ENCODE peak calls at places on chromosomes 4 and X, in six cellular contexts. One of them, this sample, is unnamed.

GRCh38 chr4:164866817-164867490 is 10.0 kb upstream of the APELA start:
- DNase-seq in lung: no peak
- DNase-seq in activated T-helper 1 cell treated with anti-CD3 and anti-CD28 coated beads, Interleukin-2, amount 50 U/mL, for 16 hours: no peak
- DNase-seq in H54: no peak
- DNase-seq in choroid plexus epithelial cell: no peak
- DNase-seq in foreskin fibroblast: peak; percentile 3
- DNase-seq in this sample: no peak

GRCh38 chr4:2660596-2661211 is 95.4 kb downstream of the TNIP2 start:
- DNase-seq in lung: no peak
- DNase-seq in H54: no peak
- DNase-seq in foreskin fibroblast: peak; percentile 53
- DNase-seq in choroid plexus epithelial cell: peak; percentile 78
- DNase-seq in activated T-helper 1 cell treated with anti-CD3 and anti-CD28 coated beads, Interleukin-2, amount 50 U/mL, for 16 hours: no peak
- DNase-seq in this sample: no peak

GRCh38 chrX:13151806-13152510 is 107.5 kb upstream of the FAM9C start:
- DNase-seq in lung: no peak
- DNase-seq in foreskin fibroblast: no peak
- DNase-seq in H54: no peak
- DNase-seq in activated T-helper 1 cell treated with anti-CD3 and anti-CD28 coated beads, Interleukin-2, amount 50 U/mL, for 16 hours: no peak
- DNase-seq in choroid plexus epithelial cell: peak; percentile 51
- DNase-seq in this sample: no peak

GRCh38 chrX:69268637-69269036 is 103.4 kb upstream of the PJA1 start:
- DNase-seq in activated T-helper 1 cell treated with anti-CD3 and anti-CD28 coated beads, Interleukin-2, amount 50 U/mL, for 16 hours: no peak
- DNase-seq in H54: no peak
- DNase-seq in choroid plexus epithelial cell: no peak
- DNase-seq in foreskin fibroblast: no peak
- DNase-seq in lung: no peak
- DNase-seq in this sample: no peak

GRCh38 chr4:98627883-98628282 is 30.5 kb downstream of the TSPAN5 start:
- DNase-seq in choroid plexus epithelial cell: peak; percentile 84
- DNase-seq in lung: no peak
- DNase-seq in activated T-helper 1 cell treated with anti-CD3 and anti-CD28 coated beads, Interleukin-2, amount 50 U/mL, for 16 hours: no peak
- DNase-seq in H54: no peak
- DNase-seq in foreskin fibroblast: peak; percentile 85
- DNase-seq in this sample: peak; percentile 52

GRCh38 chrX:154967603-154968002 is 54.9 kb downstream of the F8 start:
- DNase-seq in lung: no peak
- DNase-seq in activated T-helper 1 cell treated with anti-CD3 and anti-CD28 coated beads, Interleukin-2, amount 50 U/mL, for 16 hours: no peak
- DNase-seq in choroid plexus epithelial cell: peak; percentile 4
- DNase-seq in H54: no peak
- DNase-seq in foreskin fibroblast: peak; percentile 2
- DNase-seq in this sample: no peak

GRCh38 chr4:112813790-112814189 is 176.8 kb downstream of the LARP7 start:
- DNase-seq in choroid plexus epithelial cell: peak; percentile 67
- DNase-seq in lung: no peak
- DNase-seq in H54: no peak
- DNase-seq in activated T-helper 1 cell treated with anti-CD3 and anti-CD28 coated beads, Interleukin-2, amount 50 U/mL, for 16 hours: no peak
- DNase-seq in foreskin fibroblast: peak; percentile 81
- DNase-seq in this sample: no peak

GRCh38 chr4:2800691-2801596 is 8.1 kb downstream of the SH3BP2 start:
- DNase-seq in foreskin fibroblast: peak; percentile 70
- DNase-seq in activated T-helper 1 cell treated with anti-CD3 and anti-CD28 coated beads, Interleukin-2, amount 50 U/mL, for 16 hours: no peak
- DNase-seq in H54: no peak
- DNase-seq in choroid plexus epithelial cell: peak; percentile 86
- DNase-seq in lung: peak; percentile 80
- DNase-seq in this sample: peak; percentile 73

GRCh38 chr4:114209589-114209988 is 230.1 kb upstream of the ARSJ start:
- DNase-seq in H54: no peak
- DNase-seq in foreskin fibroblast: no peak
- DNase-seq in activated T-helper 1 cell treated with anti-CD3 and anti-CD28 coated beads, Interleukin-2, amount 50 U/mL, for 16 hours: no peak
- DNase-seq in choroid plexus epithelial cell: no peak
- DNase-seq in lung: no peak
- DNase-seq in this sample: no peak

GRCh38 chrX:6257025-6257424 is 28.4 kb upstream of the NLGN4X start:
- DNase-seq in lung: no peak
- DNase-seq in choroid plexus epithelial cell: no peak
- DNase-seq in activated T-helper 1 cell treated with anti-CD3 and anti-CD28 coated beads, Interleukin-2, amount 50 U/mL, for 16 hours: no peak
- DNase-seq in H54: no peak
- DNase-seq in foreskin fibroblast: no peak
- DNase-seq in this sample: no peak

GRCh38 chr4:183855651-183856190 is 49.4 kb upstream of the STOX2 start:
- DNase-seq in foreskin fibroblast: no peak
- DNase-seq in activated T-helper 1 cell treated with anti-CD3 and anti-CD28 coated beads, Interleukin-2, amount 50 U/mL, for 16 hours: no peak
- DNase-seq in choroid plexus epithelial cell: no peak
- DNase-seq in H54: no peak
- DNase-seq in lung: no peak
- DNase-seq in this sample: no peak

GRCh38 chr4:95105112-95105511 is 347.4 kb downstream of the BMPR1B start:
- DNase-seq in lung: no peak
- DNase-seq in choroid plexus epithelial cell: no peak
- DNase-seq in activated T-helper 1 cell treated with anti-CD3 and anti-CD28 coated beads, Interleukin-2, amount 50 U/mL, for 16 hours: no peak
- DNase-seq in foreskin fibroblast: no peak
- DNase-seq in H54: no peak
- DNase-seq in this sample: no peak

GRCh38 chrX:139758809-139759208 is 50.8 kb upstream of the MCF2 start:
- DNase-seq in activated T-helper 1 cell treated with anti-CD3 and anti-CD28 coated beads, Interleukin-2, amount 50 U/mL, for 16 hours: no peak
- DNase-seq in foreskin fibroblast: no peak
- DNase-seq in H54: no peak
- DNase-seq in lung: no peak
- DNase-seq in choroid plexus epithelial cell: no peak
- DNase-seq in this sample: no peak

GRCh38 chr4:176569301-176569700 is 223.4 kb downstream of the VEGFC start:
- DNase-seq in choroid plexus epithelial cell: peak; percentile 44
- DNase-seq in H54: no peak
- DNase-seq in activated T-helper 1 cell treated with anti-CD3 and anti-CD28 coated beads, Interleukin-2, amount 50 U/mL, for 16 hours: no peak
- DNase-seq in foreskin fibroblast: peak; percentile 37
- DNase-seq in lung: no peak
- DNase-seq in this sample: no peak